ENCODE peak calls at places on chromosomes 4 and X, in seven cellular contexts. One of them, this sample, is unnamed.
A peak's percentile ranks its signal among the peaks of the same experiment; 100 is the strongest.

GRCh38 chr4:4752025-4752424 is 107.4 kb upstream of the MSX1 start:
- DNase-seq in epithelial cell of proximal tubule: no peak
- DNase-seq in fibroblast of mammary gland: no peak
- DNase-seq in WTC11: no peak
- DNase-seq in left ventricle myocardium inferior: no peak
- DNase-seq in progenitor cell of endocrine pancreas: no peak
- DNase-seq in HL-60: no peak
- DNase-seq in this sample: no peak

GRCh38 chr4:99998062-99998880 is 48.2 kb upstream of the H2AZ1 start:
- DNase-seq in fibroblast of mammary gland: peak; percentile 70
- DNase-seq in progenitor cell of endocrine pancreas: no peak
- DNase-seq in WTC11: no peak
- DNase-seq in left ventricle myocardium inferior: no peak
- DNase-seq in HL-60: no peak
- DNase-seq in epithelial cell of proximal tubule: no peak
- DNase-seq in this sample: peak; percentile 32

GRCh38 chrX:107204063-107204605 is 2.1 kb downstream of the NUP62CL start:
- DNase-seq in WTC11: no peak
- DNase-seq in progenitor cell of endocrine pancreas: no peak
- DNase-seq in HL-60: no peak
- DNase-seq in left ventricle myocardium inferior: no peak
- DNase-seq in epithelial cell of proximal tubule: no peak
- DNase-seq in fibroblast of mammary gland: no peak
- DNase-seq in this sample: no peak

GRCh38 chr4:5722328-5722727 is 11.3 kb downstream of the EVC start:
- DNase-seq in WTC11: no peak
- DNase-seq in fibroblast of mammary gland: peak; percentile 71
- DNase-seq in left ventricle myocardium inferior: no peak
- DNase-seq in HL-60: no peak
- DNase-seq in progenitor cell of endocrine pancreas: no peak
- DNase-seq in epithelial cell of proximal tubule: peak; percentile 99
- DNase-seq in this sample: no peak

GRCh38 chr4:89744915-89745314 is 92.0 kb downstream of the SNCA start:
- DNase-seq in progenitor cell of endocrine pancreas: no peak
- DNase-seq in fibroblast of mammary gland: no peak
- DNase-seq in left ventricle myocardium inferior: no peak
- DNase-seq in epithelial cell of proximal tubule: no peak
- DNase-seq in HL-60: no peak
- DNase-seq in WTC11: no peak
- DNase-seq in this sample: no peak

GRCh38 chr4:38004062-38004461 is 43.9 kb downstream of the PTTG2 start:
- DNase-seq in progenitor cell of endocrine pancreas: no peak
- DNase-seq in fibroblast of mammary gland: no peak
- DNase-seq in epithelial cell of proximal tubule: no peak
- DNase-seq in WTC11: no peak
- DNase-seq in HL-60: no peak
- DNase-seq in left ventricle myocardium inferior: no peak
- DNase-seq in this sample: no peak

GRCh38 chrX:30215357-30215843 is at the start of gene MAGEB2:
- DNase-seq in left ventricle myocardium inferior: no peak
- DNase-seq in epithelial cell of proximal tubule: no peak
- DNase-seq in progenitor cell of endocrine pancreas: no peak
- DNase-seq in WTC11: peak; percentile 29
- DNase-seq in HL-60: peak; percentile 43
- DNase-seq in fibroblast of mammary gland: no peak
- DNase-seq in this sample: no peak

GRCh38 chr4:48698029-48698901 is 81.8 kb downstream of the FRYL start:
- DNase-seq in WTC11: no peak
- DNase-seq in left ventricle myocardium inferior: peak; percentile 26
- DNase-seq in epithelial cell of proximal tubule: peak; percentile 78
- DNase-seq in HL-60: peak; percentile 5
- DNase-seq in fibroblast of mammary gland: peak; percentile 91
- DNase-seq in progenitor cell of endocrine pancreas: no peak
- DNase-seq in this sample: no peak

GRCh38 chr4:141352775-141353544 is 132.3 kb downstream of the ZNF330 start:
- DNase-seq in progenitor cell of endocrine pancreas: no peak
- DNase-seq in WTC11: no peak
- DNase-seq in HL-60: peak; percentile 54
- DNase-seq in fibroblast of mammary gland: peak; percentile 48
- DNase-seq in epithelial cell of proximal tubule: no peak
- DNase-seq in left ventricle myocardium inferior: no peak
- DNase-seq in this sample: no peak

GRCh38 chr4:87354168-87355102 is 31.8 kb upstream of the HSD17B13 start:
- DNase-seq in WTC11: no peak
- DNase-seq in fibroblast of mammary gland: peak; percentile 66
- DNase-seq in HL-60: no peak
- DNase-seq in epithelial cell of proximal tubule: no peak
- DNase-seq in left ventricle myocardium inferior: no peak
- DNase-seq in progenitor cell of endocrine pancreas: no peak
- DNase-seq in this sample: no peak

GRCh38 chrX:630922-631496 is 418 bp downstream of the SHOX start:
- DNase-seq in HL-60: no peak
- DNase-seq in epithelial cell of proximal tubule: no peak
- DNase-seq in progenitor cell of endocrine pancreas: no peak
- DNase-seq in left ventricle myocardium inferior: no peak
- DNase-seq in WTC11: peak; percentile 52
- DNase-seq in fibroblast of mammary gland: no peak
- DNase-seq in this sample: no peak

GRCh38 chrX:52341493-52341892 is 27.3 kb upstream of the XAGE2 start:
- DNase-seq in HL-60: no peak
- DNase-seq in fibroblast of mammary gland: peak; percentile 43
- DNase-seq in WTC11: no peak
- DNase-seq in epithelial cell of proximal tubule: no peak
- DNase-seq in progenitor cell of endocrine pancreas: no peak
- DNase-seq in left ventricle myocardium inferior: no peak
- DNase-seq in this sample: no peak

GRCh38 chrX:125205918-125206665 is 113.6 kb upstream of the TEX13C start:
- DNase-seq in HL-60: no peak
- DNase-seq in epithelial cell of proximal tubule: no peak
- DNase-seq in progenitor cell of endocrine pancreas: peak; percentile 14
- DNase-seq in left ventricle myocardium inferior: peak; percentile 12
- DNase-seq in fibroblast of mammary gland: no peak
- DNase-seq in WTC11: peak; percentile 36
- DNase-seq in this sample: no peak

GRCh38 chr4:39846135-39846534 is 131.6 kb downstream of the PDS5A start:
- DNase-seq in progenitor cell of endocrine pancreas: no peak
- DNase-seq in left ventricle myocardium inferior: no peak
- DNase-seq in WTC11: no peak
- DNase-seq in fibroblast of mammary gland: peak; percentile 53
- DNase-seq in HL-60: no peak
- DNase-seq in epithelial cell of proximal tubule: no peak
- DNase-seq in this sample: no peak

GRCh38 chr4:70722199-70722791 is 531 bp downstream of the RUFY3 start:
- DNase-seq in left ventricle myocardium inferior: no peak
- DNase-seq in HL-60: no peak
- DNase-seq in fibroblast of mammary gland: peak; percentile 88
- DNase-seq in WTC11: no peak
- DNase-seq in epithelial cell of proximal tubule: no peak
- DNase-seq in progenitor cell of endocrine pancreas: no peak
- DNase-seq in this sample: no peak

GRCh38 chr4:147194604-147195003 is 248.9 kb upstream of the TTC29 start:
- DNase-seq in WTC11: no peak
- DNase-seq in epithelial cell of proximal tubule: no peak
- DNase-seq in left ventricle myocardium inferior: no peak
- DNase-seq in progenitor cell of endocrine pancreas: no peak
- DNase-seq in fibroblast of mammary gland: no peak
- DNase-seq in HL-60: no peak
- DNase-seq in this sample: no peak

GRCh38 chr4:39320381-39321115 is 45.6 kb downstream of the RFC1 start:
- DNase-seq in WTC11: no peak
- DNase-seq in fibroblast of mammary gland: peak; percentile 39
- DNase-seq in progenitor cell of endocrine pancreas: no peak
- DNase-seq in HL-60: no peak
- DNase-seq in left ventricle myocardium inferior: no peak
- DNase-seq in epithelial cell of proximal tubule: no peak
- DNase-seq in this sample: no peak

GRCh38 chr4:55386073-55386472 is 9.7 kb upstream of the TMEM165 start:
- DNase-seq in HL-60: no peak
- DNase-seq in left ventricle myocardium inferior: no peak
- DNase-seq in fibroblast of mammary gland: peak; percentile 34
- DNase-seq in progenitor cell of endocrine pancreas: no peak
- DNase-seq in WTC11: no peak
- DNase-seq in epithelial cell of proximal tubule: no peak
- DNase-seq in this sample: no peak

GRCh38 chrX:8424941-8425340 is 39.7 kb upstream of the VCX3B start:
- DNase-seq in fibroblast of mammary gland: no peak
- DNase-seq in progenitor cell of endocrine pancreas: no peak
- DNase-seq in HL-60: no peak
- DNase-seq in epithelial cell of proximal tubule: no peak
- DNase-seq in left ventricle myocardium inferior: no peak
- DNase-seq in WTC11: no peak
- DNase-seq in this sample: no peak

GRCh38 chr4:6724461-6725111 is 8.6 kb downstream of the BLOC1S4 start:
- DNase-seq in left ventricle myocardium inferior: no peak
- DNase-seq in HL-60: no peak
- DNase-seq in epithelial cell of proximal tubule: no peak
- DNase-seq in WTC11: no peak
- DNase-seq in progenitor cell of endocrine pancreas: no peak
- DNase-seq in fibroblast of mammary gland: peak; percentile 61
- DNase-seq in this sample: no peak

GRCh38 chr4:128385683-128386304 is 98.2 kb upstream of the PGRMC2 start:
- DNase-seq in WTC11: no peak
- DNase-seq in HL-60: no peak
- DNase-seq in epithelial cell of proximal tubule: no peak
- DNase-seq in left ventricle myocardium inferior: no peak
- DNase-seq in fibroblast of mammary gland: peak; percentile 75
- DNase-seq in progenitor cell of endocrine pancreas: no peak
- DNase-seq in this sample: peak; percentile 10

GRCh38 chr4:99028187-99028586 is 32.7 kb downstream of the METAP1 start:
- DNase-seq in WTC11: no peak
- DNase-seq in fibroblast of mammary gland: peak; percentile 22
- DNase-seq in epithelial cell of proximal tubule: peak; percentile 53
- DNase-seq in left ventricle myocardium inferior: no peak
- DNase-seq in progenitor cell of endocrine pancreas: no peak
- DNase-seq in HL-60: no peak
- DNase-seq in this sample: no peak

GRCh38 chr4:153798436-153798835 is 9.6 kb upstream of the SFRP2 start:
- DNase-seq in left ventricle myocardium inferior: no peak
- DNase-seq in epithelial cell of proximal tubule: no peak
- DNase-seq in HL-60: no peak
- DNase-seq in progenitor cell of endocrine pancreas: no peak
- DNase-seq in fibroblast of mammary gland: peak; percentile 55
- DNase-seq in WTC11: no peak
- DNase-seq in this sample: no peak

GRCh38 chr4:38368612-38369011 is 295.4 kb upstream of the KLF3 start:
- DNase-seq in fibroblast of mammary gland: peak; percentile 51
- DNase-seq in progenitor cell of endocrine pancreas: no peak
- DNase-seq in left ventricle myocardium inferior: no peak
- DNase-seq in epithelial cell of proximal tubule: no peak
- DNase-seq in WTC11: no peak
- DNase-seq in HL-60: no peak
- DNase-seq in this sample: no peak

GRCh38 chr4:167183036-167183435 is 51.3 kb downstream of the SPOCK3 start:
- DNase-seq in epithelial cell of proximal tubule: no peak
- DNase-seq in left ventricle myocardium inferior: no peak
- DNase-seq in fibroblast of mammary gland: no peak
- DNase-seq in WTC11: no peak
- DNase-seq in progenitor cell of endocrine pancreas: no peak
- DNase-seq in HL-60: no peak
- DNase-seq in this sample: no peak

GRCh38 chr4:41154001-41154813 is 60.1 kb downstream of the APBB2 start:
- DNase-seq in HL-60: no peak
- DNase-seq in fibroblast of mammary gland: no peak
- DNase-seq in epithelial cell of proximal tubule: no peak
- DNase-seq in WTC11: no peak
- DNase-seq in progenitor cell of endocrine pancreas: no peak
- DNase-seq in left ventricle myocardium inferior: no peak
- DNase-seq in this sample: no peak

GRCh38 chrX:136953867-136954787 is 73.6 kb upstream of the RBMX start:
- DNase-seq in progenitor cell of endocrine pancreas: no peak
- DNase-seq in WTC11: peak; percentile 65
- DNase-seq in fibroblast of mammary gland: peak; percentile 77
- DNase-seq in left ventricle myocardium inferior: peak; percentile 17
- DNase-seq in HL-60: peak; percentile 15
- DNase-seq in epithelial cell of proximal tubule: peak; percentile 15
- DNase-seq in this sample: peak; percentile 47
- TF ChIP-seq CTCF in progenitor cell of endocrine pancreas: peak; percentile 58
- TF ChIP-seq CTCF in WTC11: peak; percentile 45
- TF ChIP-seq CTCF in fibroblast of mammary gland: peak; percentile 69
- TF ChIP-seq CTCF in left ventricle myocardium inferior: peak; percentile 60
- TF ChIP-seq CTCF in HL-60: peak; percentile 40
- TF ChIP-seq CTCF in epithelial cell of proximal tubule: peak; percentile 68
- TF ChIP-seq CTCF in this sample: peak; percentile 76

GRCh38 chr4:121272526-121272925 is 108.3 kb downstream of the QRFPR start:
- DNase-seq in HL-60: no peak
- DNase-seq in fibroblast of mammary gland: peak; percentile 48
- DNase-seq in progenitor cell of endocrine pancreas: no peak
- DNase-seq in epithelial cell of proximal tubule: no peak
- DNase-seq in left ventricle myocardium inferior: no peak
- DNase-seq in WTC11: no peak
- DNase-seq in this sample: no peak

GRCh38 chr4:121278811-121279368 is 101.9 kb downstream of the QRFPR start:
- DNase-seq in HL-60: no peak
- DNase-seq in left ventricle myocardium inferior: no peak
- DNase-seq in progenitor cell of endocrine pancreas: no peak
- DNase-seq in fibroblast of mammary gland: no peak
- DNase-seq in WTC11: no peak
- DNase-seq in epithelial cell of proximal tubule: no peak
- DNase-seq in this sample: peak; percentile 59

GRCh38 chr4:121283319-121283718 is 97.5 kb downstream of the QRFPR start:
- DNase-seq in epithelial cell of proximal tubule: no peak
- DNase-seq in WTC11: no peak
- DNase-seq in left ventricle myocardium inferior: no peak
- DNase-seq in fibroblast of mammary gland: no peak
- DNase-seq in progenitor cell of endocrine pancreas: no peak
- DNase-seq in HL-60: no peak
- DNase-seq in this sample: no peak

GRCh38 chr4:121273191-121273590 is 107.6 kb downstream of the QRFPR start:
- DNase-seq in progenitor cell of endocrine pancreas: no peak
- DNase-seq in HL-60: no peak
- DNase-seq in epithelial cell of proximal tubule: no peak
- DNase-seq in fibroblast of mammary gland: no peak
- DNase-seq in WTC11: no peak
- DNase-seq in left ventricle myocardium inferior: no peak
- DNase-seq in this sample: no peak

GRCh38 chr4:121277194-121278105 is 103.4 kb downstream of the QRFPR start:
- DNase-seq in epithelial cell of proximal tubule: no peak
- DNase-seq in HL-60: no peak
- DNase-seq in left ventricle myocardium inferior: no peak
- DNase-seq in progenitor cell of endocrine pancreas: no peak
- DNase-seq in fibroblast of mammary gland: peak; percentile 14
- DNase-seq in WTC11: peak; percentile 32
- DNase-seq in this sample: no peak
- TF ChIP-seq CTCF in epithelial cell of proximal tubule: peak; percentile 73
- TF ChIP-seq CTCF in HL-60: peak; percentile 16
- TF ChIP-seq CTCF in left ventricle myocardium inferior: peak; percentile 40
- TF ChIP-seq CTCF in progenitor cell of endocrine pancreas: peak; percentile 55
- TF ChIP-seq CTCF in fibroblast of mammary gland: peak; percentile 38
- TF ChIP-seq CTCF in WTC11: no peak
- TF ChIP-seq CTCF in this sample: peak; percentile 56

GRCh38 chrX:20479048-20479447 is 212.3 kb upstream of the RPS6KA3 start:
- DNase-seq in left ventricle myocardium inferior: no peak
- DNase-seq in fibroblast of mammary gland: no peak
- DNase-seq in WTC11: no peak
- DNase-seq in HL-60: no peak
- DNase-seq in epithelial cell of proximal tubule: no peak
- DNase-seq in progenitor cell of endocrine pancreas: no peak
- DNase-seq in this sample: no peak
- TF ChIP-seq CTCF in left ventricle myocardium inferior: no peak
- TF ChIP-seq CTCF in fibroblast of mammary gland: no peak
- TF ChIP-seq CTCF in WTC11: no peak
- TF ChIP-seq CTCF in HL-60: no peak
- TF ChIP-seq CTCF in epithelial cell of proximal tubule: no peak
- TF ChIP-seq CTCF in progenitor cell of endocrine pancreas: no peak
- TF ChIP-seq CTCF in this sample: no peak

GRCh38 chr4:15654556-15655222 is 468 bp downstream of the FBXL5 start:
- DNase-seq in fibroblast of mammary gland: peak; percentile 32
- DNase-seq in progenitor cell of endocrine pancreas: peak; percentile 38
- DNase-seq in HL-60: no peak
- DNase-seq in left ventricle myocardium inferior: peak; percentile 54
- DNase-seq in epithelial cell of proximal tubule: no peak
- DNase-seq in WTC11: peak; percentile 21
- DNase-seq in this sample: no peak
- TF ChIP-seq CTCF in fibroblast of mammary gland: no peak
- TF ChIP-seq CTCF in progenitor cell of endocrine pancreas: no peak
- TF ChIP-seq CTCF in HL-60: no peak
- TF ChIP-seq CTCF in left ventricle myocardium inferior: no peak
- TF ChIP-seq CTCF in epithelial cell of proximal tubule: no peak
- TF ChIP-seq CTCF in WTC11: no peak
- TF ChIP-seq CTCF in this sample: no peak